ENCODE peak calls at places on chromosome 19, in five cellular contexts. W, K, X, S and G are unnamed samples.

GRCh38 chr19:28324275-28325060 is 888.5 kb downstream of the UQCRFS1 start:
- DNase-seq in W (no peak), K (no peak), X (no peak), S (no peak), G (no peak)

GRCh38 chr19:16588089-16588823 is 16.0 kb upstream of the SLC35E1 start:
- DNase-seq in W (peak; percentile 19), K (no peak), X (no peak), S (peak; percentile 75), G (no peak)

GRCh38 chr19:37936166-37936565 is 29.2 kb downstream of the SIPA1L3 start:
- DNase-seq in W (no peak), K (no peak), X (peak; percentile 75), S (no peak), G (no peak)

GRCh38 chr19:12785431-12786011 is 5.8 kb upstream of the JUNB start:
- DNase-seq in W (no peak), K (peak; percentile 42), X (no peak), S (no peak), G (no peak)

GRCh38 chr19:10228925-10229324 is 2.2 kb downstream of the S1PR2 start:
- DNase-seq in W (peak; percentile 41), K (peak; percentile 24), X (no peak), S (peak; percentile 62), G (no peak)

GRCh38 chr19:928471-929259 is 2.8 kb downstream of the ARID3A start:
- DNase-seq in W (no peak), K (no peak), X (no peak), S (no peak), G (no peak)

GRCh38 chr19:33241091-33241529 is 15.5 kb upstream of the SLC7A10 start:
- DNase-seq in W (no peak), K (no peak), X (no peak), S (no peak), G (no peak)

GRCh38 chr19:49556412-49557398 is 23.7 kb downstream of the NOSIP start:
- DNase-seq in W (no peak), K (no peak), X (no peak), S (no peak), G (no peak)

GRCh38 chr19:7953576-7953975 is 10.1 kb upstream of the TIMM44 start:
- DNase-seq in W (no peak), K (no peak), X (no peak), S (no peak), G (no peak)

GRCh38 chr19:56146904-56147303 is 5.8 kb downstream of the ZNF444 start:
- DNase-seq in W (no peak), K (no peak), X (no peak), S (no peak), G (no peak)

GRCh38 chr19:16418597-16418962 is 53.2 kb downstream of the EPS15L1 start:
- DNase-seq in W (no peak), K (no peak), X (no peak), S (no peak), G (no peak)

GRCh38 chr19:39199025-39199424 is 2.3 kb downstream of the NCCRP1 start:
- DNase-seq in W (peak; percentile 63), K (no peak), X (peak; percentile 34), S (peak; percentile 59), G (peak; percentile 6)

GRCh38 chr19:47613165-47614146 is 4.5 kb downstream of the BICRA start:
- DNase-seq in W (peak; percentile 70), K (no peak), X (no peak), S (peak; percentile 44), G (peak; percentile 41)

GRCh38 chr19:47110521-47111080 is 3.0 kb downstream of the ZC3H4 start:
- DNase-seq in W (no peak), K (no peak), X (no peak), S (peak; percentile 31), G (no peak)

GRCh38 chr19:40650749-40651305 is 39.6 kb downstream of the NUMBL start:
- DNase-seq in W (peak; percentile 74), K (peak; percentile 51), X (no peak), S (no peak), G (peak; percentile 36)

GRCh38 chr19:6856749-6857372 is 30.5 kb upstream of the ADGRE1 start:
- DNase-seq in W (no peak), K (no peak), X (no peak), S (no peak), G (no peak)

GRCh38 chr19:37470216-37470615 is 1.1 kb downstream of the ZNF570 start:
- DNase-seq in W (no peak), K (no peak), X (no peak), S (no peak), G (no peak)

GRCh38 chr19:34324320-34324719 is 40.7 kb upstream of the GPI start:
- DNase-seq in W (no peak), K (no peak), X (no peak), S (no peak), G (no peak)

GRCh38 chr19:57664269-57665127 is 4.2 kb upstream of the ZSCAN4 start:
- DNase-seq in W (peak; percentile 31), K (peak; percentile 40), X (peak; percentile 31), S (peak; percentile 76), G (no peak)

GRCh38 chr19:22532388-22533310 is 101.5 kb upstream of the ZNF492 start:
- DNase-seq in W (no peak), K (peak; percentile 46), X (no peak), S (no peak), G (no peak)

GRCh38 chr19:4557971-4558941 is 1.2 kb downstream of the SEMA6B start:
- DNase-seq in W (no peak), K (no peak), X (peak; percentile 59), S (peak; percentile 64), G (no peak)

GRCh38 chr19:14770136-14770535 is 8.2 kb downstream of the ADGRE2 start:
- DNase-seq in W (no peak), K (no peak), X (no peak), S (no peak), G (no peak)

GRCh38 chr19:33214621-33215020 is 11.0 kb downstream of the SLC7A10 start:
- DNase-seq in W (peak; percentile 35), K (no peak), X (no peak), S (peak; percentile 47), G (no peak)

GRCh38 chr19:41554902-41555301 is 21.1 kb upstream of the CEACAM21 start:
- DNase-seq in W (no peak), K (no peak), X (no peak), S (no peak), G (no peak)

GRCh38 chr19:16160943-16161560 is 12.3 kb downstream of the CIB3 start:
- DNase-seq in W (peak; percentile 87), K (no peak), X (no peak), S (no peak), G (peak; percentile 27)

GRCh38 chr19:11849264-11849615 is 714 bp downstream of the ZNF439 start:
- DNase-seq in W (no peak), K (no peak), X (no peak), S (no peak), G (no peak)

GRCh38 chr19:6705931-6706632 is 14.4 kb downstream of the C3 start:
- DNase-seq in W (no peak), K (no peak), X (no peak), S (no peak), G (no peak)

DNA sequence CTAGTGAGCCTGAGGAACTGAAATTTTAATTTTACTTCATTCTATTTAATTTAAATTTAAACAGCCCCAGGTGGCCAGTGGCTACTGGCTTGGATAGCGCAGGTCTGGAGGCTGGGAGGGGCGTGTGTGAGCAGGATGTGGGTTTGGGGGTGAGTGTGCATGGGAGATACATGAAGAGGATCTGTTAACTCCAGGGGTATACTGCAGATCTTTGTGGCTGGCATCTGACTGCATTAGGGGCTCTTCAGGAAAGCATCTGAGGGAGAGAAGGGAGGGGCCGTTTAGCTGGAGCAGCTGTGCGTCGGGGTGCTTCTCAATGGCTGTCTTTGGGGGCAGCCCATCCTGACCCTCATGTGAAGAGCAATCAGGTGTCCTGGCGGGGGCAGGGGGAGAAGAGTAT is 6.8 kb downstream of the SHANK1 start:
- DNase-seq in W (no peak), K (no peak), X (no peak), S (no peak), G (no peak)
- H3K27me3 ChIP-seq in W (no peaks in the 10 kb centered on the region), K (no peaks in the 10 kb centered on the region), X (peaks cover 98% of the 10 kb centered on the region), S (peaks cover 13% of the 10 kb centered on the region), G (no peaks in the 10 kb centered on the region)

GRCh38 chr19:29326849-29327840 is 114.2 kb upstream of the UQCRFS1 start:
- DNase-seq in W (no peak), K (no peak), X (no peak), S (no peak), G (no peak)

GRCh38 chr19:29324717-29325116 is 111.8 kb upstream of the UQCRFS1 start:
- DNase-seq in W (no peak), K (no peak), X (no peak), S (no peak), G (no peak)

GRCh38 chr19:29325241-29325975 is 112.5 kb upstream of the UQCRFS1 start:
- DNase-seq in W (no peak), K (no peak), X (no peak), S (no peak), G (no peak)

GRCh38 chr19:29323972-29324680 is 111.2 kb upstream of the UQCRFS1 start:
- DNase-seq in W (no peak), K (no peak), X (no peak), S (no peak), G (no peak)

GRCh38 chr19:29326351-29326750 is 113.4 kb upstream of the UQCRFS1 start:
- DNase-seq in W (no peak), K (no peak), X (no peak), S (no peak), G (no peak)
- H3K27me3 ChIP-seq in W (no peaks in the 10 kb centered on the region), K (no peaks in the 10 kb centered on the region), X (peaks cover 15% of the 10 kb centered on the region), S (peaks cover 5% of the 10 kb centered on the region), G (no peaks in the 10 kb centered on the region)

DNA sequence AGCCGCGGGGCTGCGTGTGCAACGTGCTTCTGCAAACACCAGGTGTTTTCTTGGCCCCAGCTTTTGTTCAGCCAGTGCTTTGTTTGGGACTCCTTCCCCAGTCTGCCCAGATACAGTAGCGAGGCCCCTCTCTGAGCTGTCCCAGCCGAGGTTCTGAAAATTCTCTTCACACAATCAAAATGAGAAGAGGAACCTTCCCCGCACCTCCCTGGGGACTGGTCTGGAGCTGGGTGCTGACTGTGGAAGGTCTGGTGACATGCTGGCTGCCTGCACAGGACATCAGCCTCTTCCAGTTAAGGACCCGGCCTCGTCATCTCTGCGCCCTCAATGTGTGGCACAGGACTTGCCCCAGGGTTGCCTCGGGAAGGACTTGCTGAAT is 4.2 kb downstream of the ATP4A start:
- DNase-seq in W (no peak), K (no peak), X (no peak), S (no peak), G (no peak)
- H3K27me3 ChIP-seq in W (peaks cover 52% of the 10 kb centered on the region), K (peaks cover 6% of the 10 kb centered on the region), X (peaks cover 76% of the 10 kb centered on the region), S (peaks cover 8% of the 10 kb centered on the region), G (peaks cover 18% of the 10 kb centered on the region)

GRCh38 chr19:45872095-45872919 is 8.2 kb downstream of the FOXA3 start:
- DNase-seq in W (no peak), K (no peak), X (no peak), S (no peak), G (no peak)
- H3K27me3 ChIP-seq in W (peaks cover 32% of the 10 kb centered on the region), K (no peaks in the 10 kb centered on the region), X (peaks cover 12% of the 10 kb centered on the region), S (peaks cover 15% of the 10 kb centered on the region), G (peaks cover 8% of the 10 kb centered on the region)